ENCODE peak calls at places on chromosome 15, in four cellular contexts. H is GM12878, D is K562, K is SK-N-SH. C is an unnamed sample.
A peak's percentile ranks its signal among the peaks of the same experiment; 100 is the strongest.

GRCh38 chr15:64911317-64912186 is at the start of gene ANKDD1A:
- DNase-seq in K (peak; percentile 98), D (peak; percentile 72), H (no peak), C (no peak)

GRCh38 chr15:70505411-70505919 is 257.9 kb downstream of the UACA start:
- DNase-seq in D (no peak), K (no peak), H (no peak), C (peak; percentile 29)

GRCh38 chr15:92018535-92019239 is 165.2 kb downstream of the SLCO3A1 start:
- DNase-seq in K (no peak), D (no peak), H (no peak), C (no peak)

GRCh38 chr15:92601940-92602593 is 53.5 kb downstream of the FAM174B start:
- DNase-seq in H (no peak), D (no peak), K (no peak), C (no peak)

GRCh38 chr15:52728899-52729298 is 49.7 kb upstream of the ATOSA start:
- DNase-seq in D (no peak), K (peak; percentile 5), H (no peak), C (no peak)

GRCh38 chr15:58477228-58477627 is 45.4 kb downstream of the LIPC start:
- DNase-seq in D (no peak), K (no peak), H (no peak), C (no peak)

GRCh38 chr15:35047528-35047927 is 37.6 kb downstream of the NANOGP8 start:
- DNase-seq in D (no peak), K (no peak), H (no peak), C (no peak)

GRCh38 chr15:59678171-59678570 is 10.9 kb downstream of the BNIP2 start:
- DNase-seq in H (no peak), K (no peak), D (no peak), C (no peak)

GRCh38 chr15:33089878-33090757 is 104.4 kb downstream of the FMN1 start:
- DNase-seq in K (no peak), D (no peak), H (no peak), C (no peak)

GRCh38 chr15:41992151-41992802 is 19.9 kb upstream of the EHD4 start:
- DNase-seq in H (no peak), D (no peak), K (no peak), C (no peak)

GRCh38 chr15:99140590-99140989 is 35.7 kb downstream of the SYNM start:
- DNase-seq in K (no peak), D (no peak), H (no peak), C (no peak)

GRCh38 chr15:52113246-52113645 is 671 bp upstream of the BCL2L10 start:
- DNase-seq in D (no peak), H (no peak), K (no peak), C (no peak)

GRCh38 chr15:72236381-72237285 is 5.6 kb upstream of the PKM start:
- DNase-seq in K (no peak), D (no peak), H (no peak), C (no peak)

GRCh38 chr15:72939855-72940631 is 112.2 kb upstream of the NEO1 start:
- DNase-seq in K (no peak), H (no peak), D (no peak), C (no peak)

GRCh38 chr15:87416591-87417257 is 839.8 kb downstream of the NTRK3 start:
- DNase-seq in H (no peak), K (peak; percentile 56), D (no peak), C (no peak)

GRCh38 chr15:51589881-51590570 is 32.5 kb downstream of the DMXL2 start:
- DNase-seq in D (no peak), K (no peak), H (peak; percentile 8), C (no peak)

GRCh38 chr15:60592386-60593339 is 113.7 kb upstream of the ICE2 start:
- DNase-seq in K (peak; percentile 88), H (no peak), D (peak; percentile 35), C (peak; percentile 74)

GRCh38 chr15:96474274-96474673 is 143.8 kb downstream of the NR2F2 start:
- DNase-seq in H (no peak), D (no peak), K (peak; percentile 35), C (no peak)

GRCh38 chr15:79675982-79676381 is 220.8 kb downstream of the MTHFS start:
- DNase-seq in H (no peak), K (no peak), D (no peak), C (no peak)

GRCh38 chr15:68091743-68092142 is 37.6 kb downstream of the PIAS1 start:
- DNase-seq in D (no peak), H (no peak), K (no peak), C (no peak)

GRCh38 chr15:101250931-101251829 is 668 bp downstream of the CHSY1 start:
- DNase-seq in K (peak; percentile 68), H (no peak), D (peak; percentile 72), C (no peak)

GRCh38 chr15:37813306-37813705 is 121.1 kb upstream of the TMCO5A start:
- DNase-seq in D (no peak), K (no peak), H (no peak), C (no peak)

GRCh38 chr15:57358611-57359010 is 17.7 kb upstream of the CGNL1 start:
- DNase-seq in H (no peak), D (no peak), K (no peak), C (no peak)

GRCh38 chr15:41340189-41340695 is 7.6 kb downstream of the NUSAP1 start:
- DNase-seq in K (no peak), H (no peak), D (peak; percentile 3), C (no peak)

GRCh38 chr15:36632196-36632595 is 52.8 kb downstream of the CDIN1 start:
- DNase-seq in K (no peak), H (no peak), D (no peak), C (no peak)

GRCh38 chr15:45442497-45443135 is 64.3 kb upstream of the GATM start:
- DNase-seq in D (no peak), K (no peak), H (no peak), C (no peak)

GRCh38 chr15:90189781-90190467 is 11.2 kb upstream of the SEMA4B start:
- DNase-seq in H (no peak), D (peak; percentile 34), K (no peak), C (no peak)

GRCh38 chr15:90291679-90292356 is 26.3 kb downstream of the NGRN start:
- DNase-seq in D (peak; percentile 90), K (peak; percentile 57), H (no peak), C (peak; percentile 50)

GRCh38 chr15:52559583-52559982 is 9.2 kb downstream of the ARPP19 start:
- DNase-seq in H (no peak), K (no peak), D (no peak), C (no peak)

GRCh38 chr15:87816811-87817210 is 439.7 kb downstream of the NTRK3 start:
- DNase-seq in D (no peak), H (no peak), K (no peak), C (no peak)

GRCh38 chr15:85725019-85725418 is 69.7 kb downstream of the KLHL25 start:
- DNase-seq in D (no peak), K (no peak), H (no peak), C (no peak)
- TF ChIP-seq NFIC in D (no peak), K (no peak), H (no peak), C (no peak)

DNA sequence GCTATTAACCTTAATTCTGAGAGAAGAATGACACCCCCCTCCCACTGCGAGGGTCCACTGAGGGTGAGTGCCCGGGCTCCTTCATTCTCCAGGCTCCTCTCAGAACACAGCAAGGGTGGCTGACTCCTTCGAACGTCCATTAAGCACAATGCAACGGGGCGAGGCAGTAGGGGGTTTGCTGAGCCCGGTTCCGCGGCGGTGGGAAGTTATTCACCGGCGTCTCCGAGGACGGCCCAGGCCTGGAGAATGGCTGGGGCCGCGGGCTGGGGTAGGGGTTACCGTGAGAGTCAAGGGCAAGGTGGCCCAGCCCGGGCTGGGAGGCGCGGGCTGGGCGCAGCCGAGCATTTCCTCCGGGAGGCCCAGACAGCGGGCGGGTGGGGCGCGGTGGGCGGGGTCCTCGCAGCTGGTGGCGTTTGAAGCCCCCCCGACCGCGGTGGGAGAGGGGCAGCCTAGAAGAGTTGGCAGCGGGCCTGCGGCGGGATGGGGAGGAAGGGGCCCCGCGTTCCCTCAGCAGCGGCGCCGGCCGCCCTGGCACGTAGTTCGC is 1.1 kb upstream of the KLF13 start:
- DNase-seq in H (no peak), K (peak; percentile 82), D (peak; percentile 52), C (no peak)
- TF ChIP-seq NFIC in H (no peak), K (peak; percentile 50), D (no peak), C (no peak)

GRCh38 chr15:66394912-66395311 is 8.2 kb downstream of the MAP2K1 start:
- DNase-seq in D (no peak), H (no peak), K (no peak), C (no peak)
- TF ChIP-seq NFIC in D (no peak), H (no peak), K (no peak), C (no peak)

GRCh38 chr15:78201281-78202190 is 32.8 kb downstream of the ACSBG1 start:
- DNase-seq in K (peak; percentile 4), D (no peak), H (no peak), C (no peak)

GRCh38 chr15:78205337-78205736 is 29.0 kb downstream of the ACSBG1 start:
- DNase-seq in H (no peak), K (no peak), D (no peak), C (no peak)

GRCh38 chr15:78205856-78206255 is 28.5 kb downstream of the ACSBG1 start:
- DNase-seq in D (no peak), K (no peak), H (no peak), C (no peak)

GRCh38 chr15:78204351-78205309 is 29.7 kb downstream of the ACSBG1 start:
- DNase-seq in H (no peak), D (no peak), K (no peak), C (no peak)

DNA sequence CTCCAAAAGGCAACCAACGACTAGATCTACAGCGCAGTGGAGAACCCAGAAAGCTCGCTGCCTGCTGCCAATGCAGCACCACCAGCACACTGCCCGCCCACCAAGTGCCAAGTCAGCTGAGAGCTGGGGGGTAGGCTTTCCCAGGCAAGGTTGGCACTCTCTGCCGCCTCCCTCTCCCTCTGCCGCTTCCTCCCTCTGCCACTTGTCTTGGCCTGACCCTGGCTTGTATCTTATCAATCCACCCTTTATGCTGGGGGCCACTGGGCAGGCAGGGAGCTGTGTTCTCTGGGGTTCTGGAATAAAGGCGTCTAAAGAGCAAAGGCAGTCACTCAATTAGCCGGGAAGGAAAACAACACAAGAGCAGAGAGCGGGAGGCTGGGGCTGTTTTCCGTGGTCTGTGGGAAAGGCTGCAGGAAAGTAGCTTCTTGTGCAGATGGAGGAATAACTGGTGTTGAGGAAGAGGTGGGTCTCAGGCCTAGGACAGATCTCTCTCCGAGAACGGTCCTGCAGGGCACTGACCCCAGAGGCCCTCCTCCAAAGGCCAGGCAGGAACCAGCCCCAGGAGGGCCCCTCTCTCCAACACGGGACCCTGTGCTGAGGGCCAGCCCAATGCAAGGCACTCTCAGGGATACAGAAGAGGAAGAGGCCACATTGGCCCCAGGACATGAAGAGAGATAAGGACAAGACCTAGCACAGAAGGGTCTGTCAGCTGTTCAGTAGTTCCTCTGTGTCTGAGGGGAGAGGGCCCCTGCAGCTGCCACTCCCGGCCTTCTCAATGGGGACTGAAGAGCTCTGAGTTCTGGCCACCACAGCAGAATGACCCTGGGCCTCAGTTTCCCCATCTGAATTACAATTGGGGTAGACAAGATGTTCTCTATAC is 30.8 kb downstream of the ACSBG1 start:
- DNase-seq in D (no peak), H (no peak), K (no peak), C (no peak)
- TF ChIP-seq NFIC in D (no peak), H (no peak), K (no peak), C (no peak)

DNA sequence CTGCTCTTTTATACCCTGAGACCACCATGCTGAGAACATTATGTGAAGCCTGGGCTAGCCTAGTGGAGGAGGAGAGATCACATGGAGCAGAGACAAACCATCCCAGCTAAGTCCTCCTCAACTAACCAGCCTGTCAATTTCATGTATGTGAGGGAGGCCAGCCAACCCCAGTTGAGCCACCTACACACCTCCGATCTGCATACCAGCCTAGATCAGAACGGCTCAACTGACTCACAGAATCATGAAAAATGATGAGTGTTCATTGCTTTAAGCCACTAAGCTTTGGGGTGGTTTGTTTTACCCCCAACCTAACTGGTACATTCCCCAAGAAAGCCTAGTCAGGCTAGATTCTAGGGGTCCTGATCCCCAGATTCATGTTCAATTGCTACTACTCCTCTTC is 19.4 kb upstream of the CA12 start:
- DNase-seq in K (no peak), H (no peak), D (no peak), C (no peak)
- TF ChIP-seq NFIC in K (no peak), H (no peak), D (no peak), C (no peak)

C was measured in HepG2.